ENCODE peak calls at places on chromosome 6, in four cellular contexts. J is K562, Y is HepG2, I is GM12878. O is an unnamed sample.

GRCh38 chr6:139159016-139159415 is 24.1 kb downstream of the HECA start:
- DNase-seq in J (no peak), I (no peak), Y (no peak), O (no peak)

GRCh38 chr6:157244175-157244574 is 79.1 kb downstream of the TMEM242 start:
- DNase-seq in I (no peak), J (no peak), Y (no peak), O (no peak)

GRCh38 chr6:36679043-36679821 is 718 bp downstream of the CDKN1A start:
- DNase-seq in Y (peak), I (no peak), J (peak), O (no peak)

GRCh38 chr6:22804620-22805271 is 235.4 kb downstream of the HDGFL1 start:
- DNase-seq in J (no peak), Y (no peak), I (no peak), O (no peak)

GRCh38 chr6:90187437-90188049 is 109.1 kb downstream of the BACH2 start:
- DNase-seq in J (no peak), I (no peak), Y (no peak), O (peak)

GRCh38 chr6:125314019-125314581 is 12.3 kb upstream of the HDDC2 start:
- DNase-seq in J (peak), I (no peak), Y (peak), O (peak)

GRCh38 chr6:131122007-131122406 is 13.3 kb upstream of the AKAP7 start:
- DNase-seq in J (no peak), Y (no peak), I (no peak), O (no peak)

GRCh38 chr6:35691027-35691824 is 2.5 kb upstream of the FKBP5 start:
- DNase-seq in I (no peak), Y (no peak), J (no peak), O (no peak)

GRCh38 chr6:130212215-130212874 is 10.4 kb downstream of the SAMD3 start:
- DNase-seq in I (no peak), Y (no peak), J (no peak), O (no peak)

GRCh38 chr6:39496951-39497350 is 174.4 kb upstream of the KCNK16 start:
- DNase-seq in Y (no peak), I (no peak), J (no peak), O (no peak)

GRCh38 chr6:45650527-45651135 is 272.9 kb upstream of the SUPT3H start:
- DNase-seq in J (no peak), I (no peak), Y (no peak), O (no peak)

GRCh38 chr6:89610149-89610642 is 28.4 kb downstream of the LYRM2 start:
- DNase-seq in I (peak), Y (peak), J (peak), O (peak)

GRCh38 chr6:158853072-158853871 is 34.1 kb upstream of the EZR start:
- DNase-seq in I (peak), Y (peak), J (peak), O (peak)

GRCh38 chr6:161079566-161080262 is 88.1 kb downstream of the MAP3K4 start:
- DNase-seq in I (no peak), J (no peak), Y (no peak), O (no peak)

GRCh38 chr6:3884007-3884745 is 35.0 kb downstream of the FAM50B start:
- DNase-seq in I (no peak), Y (no peak), J (no peak), O (no peak)

GRCh38 chr6:76382201-76382600 is 309.7 kb upstream of the IMPG1 start:
- DNase-seq in Y (no peak), J (no peak), I (no peak), O (no peak)

DNA sequence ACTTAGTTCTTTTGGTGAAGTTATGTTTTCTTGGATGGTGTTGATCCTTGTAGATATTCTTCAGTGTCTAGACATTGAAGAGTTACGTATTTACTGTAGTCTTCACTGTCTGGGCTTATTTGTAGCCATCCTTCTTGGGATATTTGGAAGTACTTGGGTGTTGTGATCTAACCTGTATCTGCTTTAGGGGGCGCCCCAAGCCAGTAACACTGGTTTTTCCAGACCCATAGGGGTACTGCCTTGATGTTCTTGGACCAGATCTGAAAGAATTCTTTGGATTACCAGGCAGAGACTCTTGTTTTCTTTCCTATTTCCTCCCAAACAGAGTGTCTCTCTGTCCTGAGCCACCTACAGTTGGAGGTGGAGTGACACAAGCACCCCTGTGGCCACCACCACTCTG is 309.1 kb upstream of the IMPG1 start:
- DNase-seq in J (no peak), I (no peak), Y (no peak), O (no peak)
- TF ChIP-seq SP1 in J (no peak), I (no peak), Y (no peak), O (no peak)

DNA sequence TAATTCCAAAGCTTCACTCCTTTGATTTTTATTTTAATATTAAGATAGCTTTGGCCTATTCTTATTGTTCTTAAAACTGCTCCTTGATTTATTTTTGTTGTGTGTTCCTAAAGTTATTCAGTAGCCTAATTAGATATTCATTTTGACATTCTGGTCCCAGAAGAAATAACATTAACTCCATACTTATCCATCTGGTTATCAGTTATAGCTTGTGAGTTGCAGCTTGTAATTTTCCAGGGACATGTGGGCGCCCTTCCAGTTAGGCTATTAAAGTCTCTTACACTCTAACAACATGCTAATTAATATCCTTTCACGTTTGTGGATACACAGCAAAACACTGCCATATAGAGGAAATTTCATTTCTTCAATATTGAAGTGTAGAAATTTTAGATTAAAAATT is 987.5 kb downstream of the HACE1 start:
- DNase-seq in J (no peak), Y (no peak), I (no peak), O (no peak)
- TF ChIP-seq TARDBP in J (no peak), Y (no peak), I (no peak), O (no peak)

GRCh38 chr6:1820165-1820564 is 210.4 kb downstream of the FOXC1 start:
- DNase-seq in J (no peak), I (no peak), Y (peak), O (no peak)
- TF ChIP-seq SP1 in J (no peak), I (no peak), Y (no peak), O (no peak)

GRCh38 chr6:33279971-33280511 is 3.1 kb downstream of the B3GALT4 start:
- DNase-seq in I (no peak), Y (peak), J (peak), O (peak)
- TF ChIP-seq TARDBP in I (no peak), Y (peak), J (peak), O (no peak)

GRCh38 chr6:26205625-26206574 is 118.7 kb downstream of the HFE start:
- DNase-seq in J (no peak), Y (peak), I (no peak), O (no peak)
- TF ChIP-seq SP1 in J (peak), Y (no peak), I (no peak), O (no peak)

DNA sequence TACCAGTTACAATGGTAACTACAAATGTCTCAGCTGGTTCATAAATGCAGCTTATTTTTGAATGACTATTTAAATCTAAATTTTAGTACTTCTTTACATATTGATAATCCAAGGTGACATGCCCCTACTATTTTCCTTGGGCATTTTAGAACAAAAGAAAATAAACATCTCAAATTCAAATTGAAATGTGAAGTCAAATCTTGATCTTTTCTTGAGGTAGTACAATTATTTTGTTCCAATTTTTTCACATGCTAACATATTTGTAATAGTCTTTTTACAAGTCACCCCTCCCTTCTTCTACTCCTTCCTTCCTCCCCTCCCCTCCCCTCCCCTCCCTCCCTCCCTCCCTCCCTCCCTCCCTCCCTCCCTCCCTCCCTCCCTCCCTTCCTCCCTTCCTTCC is 370.1 kb upstream of the MMS22L start:
- DNase-seq in J (no peak), Y (no peak), I (no peak), O (no peak)
- TF ChIP-seq TARDBP in J (no peak), Y (no peak), I (no peak), O (no peak)

GRCh38 chr6:170437719-170438401 is 115.2 kb downstream of the PSMB1 start:
- DNase-seq in J (no peak), I (no peak), Y (no peak), O (no peak)
- TF ChIP-seq SP1 in J (no peak), I (no peak), Y (no peak), O (no peak)